ENCODE peak calls at places on chromosome 7, in ten cellular contexts. L, E, G, I, V, W, S, K, Z and B are unnamed samples.

GRCh38 chr7:116210345-116211005 is at the start of gene TES:
- DNase-seq in S (peak; percentile 69), Z (peak; percentile 84), E (peak; percentile 68), G (peak; percentile 54), L (peak; percentile 54), W (peak; percentile 62), V (peak; percentile 48), I (peak; percentile 80), K (peak; percentile 71), B (no peak)

GRCh38 chr7:86962623-86963022 is 96.8 kb downstream of the ELAPOR2 start:
- DNase-seq in V (no peak), G (no peak), I (no peak), L (no peak), S (no peak), K (no peak), W (no peak), E (no peak), Z (no peak), B (no peak)

GRCh38 chr7:42843209-42843800 is 68.6 kb downstream of the C7orf25 start:
- DNase-seq in Z (peak; percentile 17), V (peak; percentile 18), I (peak; percentile 36), K (peak; percentile 57), G (peak; percentile 61), E (peak; percentile 81), S (no peak), W (no peak), L (no peak), B (peak; percentile 13)

GRCh38 chr7:106568680-106569499 is 92.1 kb downstream of the CCDC71L start:
- DNase-seq in G (peak; percentile 93), S (no peak), K (peak; percentile 86), Z (no peak), I (no peak), V (no peak), W (no peak), E (peak; percentile 99), L (peak; percentile 49), B (no peak)

GRCh38 chr7:112770051-112770450 is 20.1 kb downstream of the TMEM168 start:
- DNase-seq in K (no peak), I (no peak), Z (no peak), G (no peak), W (no peak), V (no peak), S (no peak), L (no peak), E (no peak), B (peak; percentile 35)

GRCh38 chr7:47647213-47647985 is 65.5 kb upstream of the TNS3 start:
- DNase-seq in G (no peak), S (no peak), Z (no peak), K (no peak), E (no peak), W (no peak), I (no peak), V (no peak), L (no peak), B (no peak)

GRCh38 chr7:102125127-102125561 is 161.5 kb upstream of the SH2B2 start:
- DNase-seq in S (no peak), I (peak; percentile 83), L (no peak), Z (peak; percentile 25), G (peak; percentile 86), W (no peak), K (peak; percentile 90), E (peak; percentile 33), V (no peak), B (peak; percentile 34)

GRCh38 chr7:122316467-122317394 is 12.2 kb upstream of the FEZF1 start:
- DNase-seq in E (no peak), Z (peak; percentile 47), W (no peak), I (no peak), S (no peak), G (no peak), L (no peak), V (no peak), K (no peak), B (no peak)

GRCh38 chr7:45387837-45388236 is 186.3 kb upstream of the ADCY1 start:
- DNase-seq in W (no peak), G (no peak), S (no peak), E (no peak), L (no peak), I (no peak), V (no peak), Z (no peak), K (no peak), B (no peak)

GRCh38 chr7:24129597-24129996 is 154.4 kb upstream of the NPY start:
- DNase-seq in L (no peak), S (no peak), V (no peak), K (no peak), E (no peak), W (no peak), I (no peak), G (peak; percentile 11), Z (no peak), B (peak; percentile 18)